ENCODE peak calls at places on chromosomes 13 and 19, in four cellular contexts. Q, U, O and D are unnamed samples.

GRCh38 chr19:44820648-44821609 is 12.0 kb downstream of the BCAM start:
- DNase-seq in Q (peak), U (no peak), O (no peak), D (no peak)

GRCh38 chr13:28355822-28356371 is 139.0 kb downstream of the FLT1 start:
- DNase-seq in Q (no peak), U (no peak), O (no peak), D (no peak)

GRCh38 chr13:24788538-24788937 is 24.6 kb downstream of the RNF17 start:
- DNase-seq in Q (no peak), U (no peak), O (no peak), D (no peak)

GRCh38 chr13:28637714-28638355 is 21.1 kb upstream of the POMP start:
- DNase-seq in Q (no peak), U (no peak), O (peak), D (no peak)

GRCh38 chr19:47209323-47210179 is 21.4 kb downstream of the BBC3 start:
- DNase-seq in Q (no peak), U (no peak), O (no peak), D (no peak)

GRCh38 chr19:15124572-15125231 is 17.5 kb downstream of the SYDE1 start:
- DNase-seq in Q (peak), U (peak), O (peak), D (no peak)

GRCh38 chr19:29365836-29366417 is 153.0 kb upstream of the UQCRFS1 start:
- DNase-seq in Q (no peak), U (no peak), O (no peak), D (no peak)

GRCh38 chr19:14090509-14091085 is at the start of gene SAMD1:
- DNase-seq in Q (peak), U (peak), O (peak), D (peak)

GRCh38 chr19:24054044-24054935 is 32.7 kb upstream of the ZNF254 start:
- DNase-seq in Q (no peak), U (no peak), O (no peak), D (no peak)

GRCh38 chr19:50514346-50515167 is 844 bp upstream of the ASPDH start:
- DNase-seq in Q (peak), U (no peak), O (no peak), D (no peak)

GRCh38 chr13:95485045-95485517 is 67.4 kb upstream of the CLDN10 start:
- DNase-seq in Q (no peak), U (no peak), O (no peak), D (peak)

GRCh38 chr19:52187407-52187806 is 2.4 kb upstream of the PPP2R1A start:
- DNase-seq in Q (no peak), U (no peak), O (no peak), D (no peak)

GRCh38 chr13:26707122-26708006 is 53.2 kb downstream of the GPR12 start:
- DNase-seq in Q (no peak), U (no peak), O (no peak), D (peak)

GRCh38 chr13:24511019-24511823 is 1.4 kb downstream of the PARP4 start:
- DNase-seq in Q (no peak), U (peak), O (peak), D (peak)

GRCh38 chr13:80841346-80841882 is 500.5 kb upstream of the SPRY2 start:
- DNase-seq in Q (no peak), U (no peak), O (no peak), D (no peak)

GRCh38 chr13:32001392-32001768 is 30.2 kb upstream of the FRY start:
- DNase-seq in Q (no peak), U (no peak), O (no peak), D (peak)

GRCh38 chr13:113820813-113821651 is 42.8 kb downstream of the GAS6 start:
- DNase-seq in Q (peak), U (no peak), O (peak), D (peak)

GRCh38 chr13:75836441-75836840 is 200.3 kb downstream of the LMO7 start:
- DNase-seq in Q (no peak), U (peak), O (no peak), D (no peak)

GRCh38 chr19:5335593-5335992 is 5.0 kb downstream of the PTPRS start:
- DNase-seq in Q (no peak), U (no peak), O (no peak), D (no peak)

GRCh38 chr19:6424190-6424938 is at the start of gene KHSRP:
- DNase-seq in Q (peak), U (no peak), O (no peak), D (peak)

GRCh38 chr19:16315825-16316505 is 8.7 kb upstream of the KLF2 start:
- DNase-seq in Q (no peak), U (no peak), O (no peak), D (peak)
- TF ChIP-seq POLR2A in Q (no peak), U (no peak), O (no peak), D (no peak)

DNA sequence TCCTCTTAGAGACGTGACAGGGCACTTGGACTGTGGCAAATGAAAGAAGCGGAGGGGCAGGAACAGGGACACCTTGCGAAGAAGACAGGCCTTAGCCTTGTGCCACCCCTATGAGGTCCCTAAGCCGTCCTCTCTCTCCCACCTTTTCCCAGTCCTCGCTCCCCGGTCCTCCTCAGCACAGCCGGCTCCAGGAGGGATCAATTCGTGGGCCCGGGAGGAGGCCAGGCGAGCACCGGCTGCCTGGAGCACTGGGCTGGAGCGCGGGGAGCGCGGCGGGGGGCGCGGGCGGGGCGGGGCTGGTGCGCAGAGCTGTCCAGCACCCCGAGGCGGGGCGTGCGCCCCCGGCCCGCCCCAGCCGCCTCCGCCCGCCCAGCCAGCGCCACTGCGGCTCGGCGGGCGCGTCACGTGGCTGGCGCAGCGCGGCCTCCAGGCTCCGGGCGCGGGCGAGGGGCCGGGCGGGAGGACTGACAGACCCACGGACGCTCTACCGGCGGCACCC is at the start of gene LRP3:
- DNase-seq in Q (peak), U (peak), O (no peak), D (no peak)
- TF ChIP-seq POLR2A in Q (no peak), U (no peak), O (no peak), D (no peak)

GRCh38 chr13:110915057-110915873 is at the start of gene ANKRD10:
- DNase-seq in Q (peak), U (peak), O (peak), D (peak)
- TF ChIP-seq POLR2A in Q (peak), U (no peak), O (peak), D (peak)

DNA sequence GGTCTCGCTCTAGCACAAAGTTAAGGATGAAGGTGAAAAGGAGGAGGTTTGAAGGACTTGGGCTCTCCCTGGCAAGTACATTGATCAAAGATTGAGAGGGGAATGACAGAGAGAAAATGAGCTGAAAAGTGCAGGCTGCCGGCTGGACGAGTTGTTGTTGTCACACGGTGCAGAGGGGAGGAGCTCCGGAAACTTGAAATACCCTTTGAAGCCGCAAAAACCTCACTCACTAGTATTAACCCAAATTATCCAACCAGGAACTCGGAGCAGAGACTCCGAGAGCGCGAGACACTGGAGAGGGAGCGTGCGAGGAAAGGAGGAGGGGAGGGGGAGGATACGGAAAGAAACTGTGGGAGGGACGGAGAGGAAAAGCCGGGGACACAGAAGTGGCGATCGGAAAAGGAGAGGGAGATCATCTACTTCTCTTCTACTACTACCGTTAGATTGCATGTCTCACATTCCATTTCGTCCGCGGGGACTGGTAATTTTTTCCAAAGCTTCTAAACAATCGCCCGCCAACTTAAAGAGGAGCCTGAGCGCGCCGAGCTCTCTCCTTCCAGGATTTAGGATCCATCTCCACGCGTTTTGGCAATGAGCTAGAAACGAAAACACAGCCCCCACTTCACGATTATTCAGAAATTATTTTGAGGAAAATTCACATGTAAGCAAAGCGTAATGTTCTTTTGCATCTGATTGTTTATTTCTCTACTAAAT is at the start of gene DACH1:
- DNase-seq in Q (peak), U (peak), O (no peak), D (peak)
- TF ChIP-seq POLR2A in Q (no peak), U (no peak), O (peak), D (no peak)

GRCh38 chr19:40613669-40614594 is 12.8 kb downstream of the LTBP4 start:
- DNase-seq in Q (peak), U (peak), O (peak), D (peak)
- TF ChIP-seq POLR2A in Q (no peak), U (no peak), O (peak), D (peak)

GRCh38 chr13:76992548-76993001 is 694 bp downstream of the CLN5 start:
- DNase-seq in Q (no peak), U (no peak), O (peak), D (no peak)

GRCh38 chr13:76993021-76993420 is 1.1 kb downstream of the CLN5 start:
- DNase-seq in Q (no peak), U (no peak), O (no peak), D (no peak)

GRCh38 chr13:76991796-76992547 is at the start of gene CLN5:
- DNase-seq in Q (peak), U (peak), O (peak), D (peak)

GRCh38 chr13:76993473-76993872 is 1.6 kb downstream of the CLN5 start:
- DNase-seq in Q (no peak), U (no peak), O (no peak), D (no peak)

DNA sequence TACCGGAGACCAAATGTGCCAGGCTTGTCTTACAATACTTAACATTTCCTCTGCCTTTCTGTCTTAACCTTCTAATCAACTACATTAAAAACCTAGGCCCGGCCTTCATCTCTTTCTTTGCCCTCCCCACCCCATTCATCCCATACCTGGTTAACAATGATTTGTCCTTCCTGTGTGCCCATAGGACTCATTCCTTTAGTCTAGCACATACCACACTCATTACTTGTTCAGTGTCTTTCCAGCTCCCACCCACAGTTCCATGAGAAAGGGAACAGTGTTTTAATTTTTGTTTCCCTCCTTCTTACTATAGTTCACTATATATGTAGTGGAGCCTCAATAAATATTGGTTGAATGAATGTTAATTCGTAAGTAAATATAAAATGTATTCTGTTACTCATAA is 2.4 kb downstream of the CLN5 start:
- DNase-seq in Q (no peak), U (no peak), O (no peak), D (no peak)
- TF ChIP-seq POLR2A in Q (no peak), U (no peak), O (no peak), D (no peak)

GRCh38 chr19:1874554-1875185 is 10.6 kb downstream of the ABHD17A start:
- DNase-seq in Q (no peak), U (no peak), O (no peak), D (peak)

GRCh38 chr19:1872807-1873523 is 9.6 kb upstream of the KLF16 start:
- DNase-seq in Q (no peak), U (no peak), O (no peak), D (no peak)

GRCh38 chr19:1873524-1874473 is 10.4 kb upstream of the KLF16 start:
- DNase-seq in Q (peak), U (peak), O (no peak), D (no peak)

GRCh38 chr19:1871630-1872029 is 8.3 kb upstream of the KLF16 start:
- DNase-seq in Q (no peak), U (no peak), O (no peak), D (no peak)

GRCh38 chr19:1875646-1876493 is 9.4 kb downstream of the ABHD17A start:
- DNase-seq in Q (peak), U (peak), O (peak), D (peak)
- TF ChIP-seq POLR2A in Q (peak), U (peak), O (peak), D (peak)

DNA sequence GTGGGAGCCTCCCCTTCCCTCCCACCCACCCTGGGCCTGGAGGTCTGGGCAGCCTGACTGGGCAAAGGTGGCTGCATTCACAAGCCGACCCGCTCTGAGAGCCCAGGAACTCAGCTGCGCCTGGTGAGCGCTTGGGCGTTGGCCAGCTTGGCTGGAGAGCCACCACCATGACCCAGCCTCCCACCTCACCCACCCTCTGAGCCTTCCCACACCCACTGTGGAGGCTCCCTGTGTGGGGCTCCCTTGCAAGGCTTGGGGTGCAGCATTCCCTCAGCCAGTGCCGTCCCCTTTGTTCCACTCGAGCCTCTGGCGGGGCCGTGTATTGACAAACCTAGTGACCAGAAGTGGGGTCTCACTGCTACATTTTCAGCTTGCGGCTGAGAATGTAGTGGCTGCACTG is 15.0 kb upstream of the QTRT1 start:
- DNase-seq in Q (no peak), U (no peak), O (no peak), D (no peak)
- TF ChIP-seq POLR2A in Q (no peak), U (no peak), O (no peak), D (no peak)